ENCODE peak calls at places on chromosomes 12 and 14, in five cellular contexts. L, M, H, I and C are unnamed samples.

GRCh38 chr12:108305520-108305919 is 33.6 kb downstream of the CMKLR1 start:
- DNase-seq in M (peak), H (no peak), L (no peak), I (no peak), C (no peak)

GRCh38 chr14:37599527-37600368 is 4.3 kb downstream of the TTC6 start:
- DNase-seq in M (no peak), I (no peak), H (no peak), L (no peak), C (no peak)

GRCh38 chr14:56160058-56160457 is 41.8 kb downstream of the PELI2 start:
- DNase-seq in L (no peak), M (no peak), H (no peak), I (no peak), C (no peak)

GRCh38 chr14:58362798-58363412 is 32.8 kb upstream of the TOMM20L start:
- DNase-seq in H (peak), M (peak), I (no peak), L (peak), C (peak)

GRCh38 chr12:57489157-57489641 is 1.3 kb downstream of the MARS1 start:
- DNase-seq in H (no peak), M (no peak), L (no peak), I (no peak), C (no peak)

GRCh38 chr12:6450091-6450868 is 1.6 kb upstream of the TAPBPL start:
- DNase-seq in I (no peak), L (no peak), M (no peak), H (no peak), C (no peak)

GRCh38 chr14:48251290-48251689 is 575.9 kb upstream of the MDGA2 start:
- DNase-seq in H (no peak), I (no peak), L (no peak), M (no peak), C (peak)

GRCh38 chr14:72054929-72055328 is 122.7 kb downstream of the RGS6 start:
- DNase-seq in L (no peak), I (no peak), M (no peak), H (no peak), C (no peak)

GRCh38 chr14:105093426-105094192 is 28.4 kb upstream of the GPR132 start:
- DNase-seq in H (peak), L (peak), I (peak), M (peak), C (peak)

GRCh38 chr12:102957339-102958050 is at the start of gene ASCL1:
- DNase-seq in M (peak), H (no peak), L (no peak), I (no peak), C (peak)

GRCh38 chr12:97276621-97277020 is 186.0 kb upstream of the RMST start:
- DNase-seq in M (no peak), I (no peak), H (no peak), L (no peak), C (no peak)

GRCh38 chr12:59708059-59708458 is 112.2 kb downstream of the SLC16A7 start:
- DNase-seq in M (no peak), H (no peak), I (no peak), L (no peak), C (no peak)

GRCh38 chr14:56183631-56184157 is 65.5 kb downstream of the PELI2 start:
- DNase-seq in M (no peak), H (no peak), L (no peak), I (no peak), C (no peak)

GRCh38 chr14:31700282-31701074 is 139.3 kb downstream of the NUBPL start:
- DNase-seq in L (no peak), M (no peak), H (no peak), I (no peak), C (no peak)

GRCh38 chr14:73696466-73697390 is 17.5 kb downstream of the PNMA1 start:
- DNase-seq in M (no peak), H (no peak), I (peak), L (peak), C (no peak)

GRCh38 chr14:50423529-50423928 is 26.8 kb upstream of the CDKL1 start:
- DNase-seq in L (peak), M (no peak), H (no peak), I (no peak), C (no peak)

GRCh38 chr14:105430535-105430934 is 10.9 kb downstream of the MTA1 start:
- DNase-seq in M (no peak), L (no peak), H (no peak), I (no peak), C (no peak)

GRCh38 chr12:5329118-5329517 is 102.8 kb upstream of the NTF3 start:
- DNase-seq in M (no peak), L (no peak), H (no peak), I (no peak), C (no peak)

GRCh38 chr14:34204774-34205173 is 253.9 kb upstream of the EGLN3 start:
- DNase-seq in I (no peak), L (no peak), M (no peak), H (no peak), C (no peak)

GRCh38 chr14:53034036-53034435 is 83.2 kb upstream of the FERMT2 start:
- DNase-seq in I (no peak), L (no peak), H (no peak), M (no peak), C (no peak)

GRCh38 chr12:123714302-123714627 is 2.1 kb downstream of the ATP6V0A2 start:
- DNase-seq in H (peak), I (no peak), L (no peak), M (no peak), C (no peak)

GRCh38 chr14:98704441-98704840 is 567.6 kb downstream of the BCL11B start:
- DNase-seq in I (no peak), L (no peak), H (no peak), M (no peak), C (peak)

GRCh38 chr12:11763760-11764520 is 114.5 kb downstream of the ETV6 start:
- DNase-seq in H (no peak), L (peak), I (no peak), M (no peak), C (no peak)

GRCh38 chr14:93094121-93094918 is 21.4 kb downstream of the ITPK1 start:
- DNase-seq in H (no peak), L (no peak), M (no peak), I (no peak), C (no peak)

GRCh38 chr14:32572867-32573149 is 243.7 kb downstream of the AKAP6 start:
- DNase-seq in H (no peak), I (no peak), L (no peak), M (no peak), C (no peak)

GRCh38 chr14:50038398-50039119 is 77.8 kb downstream of the VCPKMT start:
- DNase-seq in L (peak), H (peak), I (peak), M (no peak), C (peak)

GRCh38 chr12:68279227-68280054 is 26.0 kb upstream of the IL22 start:
- DNase-seq in I (no peak), L (peak), M (peak), H (peak), C (no peak)

GRCh38 chr12:69329669-69330428 is 18.3 kb upstream of the LYZ start:
- DNase-seq in H (no peak), I (no peak), M (no peak), L (peak), C (peak)

GRCh38 chr12:3170423-3171194 is 93.4 kb downstream of the TSPAN9 start:
- DNase-seq in I (no peak), L (no peak), M (peak), H (no peak), C (no peak)

GRCh38 chr12:3140284-3140683 is 63.1 kb downstream of the TSPAN9 start:
- DNase-seq in M (no peak), L (no peak), I (no peak), H (no peak), C (no peak)

GRCh38 chr12:69555461-69555860 is 29.8 kb upstream of the CCT2 start:
- DNase-seq in H (no peak), M (no peak), I (no peak), L (no peak), C (no peak)

GRCh38 chr14:102474934-102475333 is 34.6 kb downstream of the ANKRD9 start:
- DNase-seq in H (no peak), I (no peak), L (no peak), M (no peak), C (no peak)

GRCh38 chr12:13135336-13136178 is 32.1 kb upstream of the GSG1 start:
- DNase-seq in H (peak), L (no peak), I (no peak), M (no peak), C (no peak)

GRCh38 chr12:27646149-27646548 is 50.1 kb upstream of the REP15 start:
- DNase-seq in M (no peak), H (no peak), L (no peak), I (no peak), C (no peak)

GRCh38 chr12:88633312-88633711 is 53.0 kb upstream of the KITLG start:
- DNase-seq in I (no peak), H (no peak), L (no peak), M (no peak), C (no peak)

GRCh38 chr12:47935196-47935595 is 28.2 kb upstream of the TMEM106C start:
- DNase-seq in M (peak), H (no peak), L (peak), I (no peak), C (no peak)

GRCh38 chr14:58752782-58753181 is 115.0 kb downstream of the DACT1 start:
- DNase-seq in I (no peak), M (no peak), H (no peak), L (peak), C (no peak)

DNA sequence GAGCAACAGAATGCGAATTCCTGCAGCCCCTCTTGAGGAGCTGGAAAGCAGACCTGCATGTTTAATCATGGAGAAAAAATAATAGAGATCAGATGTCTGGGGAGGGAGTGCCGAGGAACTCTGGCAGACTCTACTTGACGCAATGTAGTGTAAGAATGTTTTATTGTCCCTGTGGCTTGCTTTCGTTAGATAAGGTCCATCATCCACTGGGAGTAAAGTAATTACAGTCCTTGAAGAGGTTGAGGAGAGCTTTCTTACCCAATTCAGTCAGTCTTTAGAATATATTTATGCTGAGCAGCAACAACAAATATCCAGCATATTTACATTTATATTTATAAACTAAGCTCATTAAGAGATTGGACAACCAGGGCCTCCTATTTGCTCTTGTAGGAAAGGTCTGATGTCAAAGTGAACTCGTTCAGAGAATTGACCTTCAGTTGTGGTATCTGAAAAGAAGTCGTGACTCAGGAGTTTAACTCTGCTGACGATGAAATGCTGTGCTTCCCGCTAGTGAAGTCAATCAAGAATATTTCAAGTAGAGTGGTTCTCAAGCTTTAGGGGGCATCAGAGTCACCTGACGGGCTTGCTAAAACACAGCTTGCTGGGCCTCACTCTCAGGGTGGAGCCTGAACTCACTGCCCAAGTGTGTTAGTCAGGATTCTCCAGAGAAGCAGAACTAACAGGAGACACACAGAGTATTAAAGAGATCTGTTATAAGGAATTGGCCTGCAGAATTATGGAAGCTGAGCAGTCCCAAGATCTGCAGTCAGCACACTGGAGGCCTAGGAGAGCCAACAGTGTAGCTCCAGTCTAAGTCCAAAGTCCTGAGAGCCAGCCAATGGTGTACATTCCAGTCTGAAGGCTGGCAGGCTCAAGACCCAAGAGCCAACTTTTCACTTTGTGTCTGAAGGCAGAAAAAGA is 139.3 kb upstream of the LMNTD1 start:
- DNase-seq in L (no peak), I (no peak), M (no peak), H (peak), C (no peak)
- TF ChIP-seq REST in L (no peak), I (no peak), M (no peak), H (no peak), C (no peak)

GRCh38 chr12:1320021-1320420 is 274.4 kb downstream of the FBXL14 start:
- DNase-seq in H (no peak), M (no peak), L (no peak), I (no peak), C (no peak)

GRCh38 chr12:1314523-1314922 is 279.9 kb downstream of the FBXL14 start:
- DNase-seq in M (no peak), H (no peak), I (no peak), L (no peak), C (no peak)

GRCh38 chr12:1324099-1324498 is 270.3 kb downstream of the FBXL14 start:
- DNase-seq in H (no peak), I (no peak), L (no peak), M (no peak), C (no peak)

GRCh38 chr12:1318327-1319031 is 275.9 kb downstream of the FBXL14 start:
- DNase-seq in I (no peak), M (no peak), H (no peak), L (no peak), C (no peak)

GRCh38 chr12:1319215-1319614 is 275.2 kb downstream of the FBXL14 start:
- DNase-seq in L (no peak), M (no peak), I (no peak), H (no peak), C (no peak)
- TF ChIP-seq GABPA in L (no peak), M (no peak), I (no peak), H (no peak), C (no peak)

GRCh38 chr14:100037351-100037750 is 27.9 kb upstream of the EVL start:
- DNase-seq in H (no peak), I (no peak), L (no peak), M (no peak), C (no peak)

GRCh38 chr14:100038065-100038464 is 27.2 kb upstream of the EVL start:
- DNase-seq in I (no peak), M (no peak), H (no peak), L (no peak), C (no peak)

GRCh38 chr14:100033347-100034052 is 31.7 kb upstream of the EVL start:
- DNase-seq in L (no peak), I (no peak), H (no peak), M (no peak), C (no peak)

GRCh38 chr14:100032749-100033148 is 32.5 kb upstream of the EVL start:
- DNase-seq in M (no peak), H (no peak), I (no peak), L (no peak), C (no peak)

DNA sequence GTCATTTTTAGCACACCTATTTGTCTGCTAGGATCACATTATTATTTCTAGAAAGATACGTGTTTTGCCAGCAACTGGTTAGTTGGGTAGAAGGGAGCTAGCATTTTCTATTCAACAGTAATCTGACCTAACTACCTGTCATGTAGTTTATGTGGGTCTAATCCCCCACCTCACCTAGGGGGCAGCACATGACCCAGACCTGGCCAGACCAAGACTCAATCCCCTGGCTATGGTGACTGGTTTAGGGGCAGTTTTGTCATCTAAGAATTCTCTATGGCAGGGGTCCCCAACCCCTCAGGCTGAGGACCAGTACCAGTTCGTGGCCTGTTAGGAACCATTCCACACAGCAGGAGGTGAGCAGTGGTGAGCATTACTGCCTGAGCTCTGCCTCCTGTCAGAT is 29.5 kb upstream of the EVL start:
- DNase-seq in M (no peak), H (no peak), I (no peak), L (no peak), C (no peak)
- TF ChIP-seq CTCF in M (peak), H (peak), I (peak), L (peak), C (no peak)

DNA sequence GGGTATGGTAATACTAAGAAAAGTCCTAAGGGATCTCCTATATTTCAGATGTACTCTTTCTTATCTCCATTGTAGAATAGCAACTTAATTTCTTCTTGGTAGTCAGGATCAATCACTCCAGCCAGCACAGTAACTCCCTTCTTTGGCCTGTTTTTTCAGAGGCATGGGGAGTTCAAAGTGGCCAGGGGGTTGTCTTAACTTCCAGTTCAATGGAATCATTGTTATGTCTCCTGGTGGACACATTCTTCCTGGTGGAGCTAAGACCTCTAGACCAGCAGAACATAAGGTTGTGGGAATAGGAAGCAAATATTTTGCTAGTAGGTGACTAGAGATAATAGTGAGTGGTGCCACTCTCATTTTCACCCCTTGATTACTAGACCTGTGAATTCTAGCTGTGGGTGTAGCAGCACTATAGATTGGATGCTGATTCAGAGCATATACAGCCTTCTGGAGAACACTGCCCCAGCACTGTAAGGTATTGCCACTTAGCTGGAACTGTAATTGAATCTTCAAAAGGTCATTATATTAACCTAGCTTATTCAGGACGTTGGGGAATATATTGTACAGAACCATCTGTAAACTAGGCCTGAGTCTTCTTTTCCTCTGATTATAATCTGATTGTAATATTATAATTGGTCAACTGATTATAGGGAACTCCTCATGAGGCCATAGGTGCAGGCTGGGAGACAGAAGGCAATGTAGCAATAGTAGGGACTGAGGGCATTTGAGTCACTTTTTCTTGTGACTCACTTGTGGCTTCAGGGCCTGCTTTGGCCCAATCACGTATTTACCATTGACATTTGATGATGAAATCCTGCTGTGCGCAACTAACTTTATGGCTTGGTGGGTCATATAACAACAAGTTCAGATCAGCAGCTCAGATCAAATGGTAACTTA is 60.2 kb upstream of the ATP2B1 start:
- DNase-seq in I (no peak), H (no peak), L (peak), M (no peak), C (peak)
- TF ChIP-seq REST in I (no peak), H (no peak), L (no peak), M (no peak), C (no peak)